ENCODE peak calls at places on chromosomes 16 and 17, in four cellular contexts. One of them, this sample, is unnamed. For H3K9me3, the result is how much of the 10 kb centered on the place peaks cover.

GRCh38 chr16:74035816-74036215 is 260.8 kb upstream of the PSMD7 start:
- DNase-seq in MM.1S: no peak
- DNase-seq in PC-3: peak
- DNase-seq in GM23248: peak
- DNase-seq in this sample: peak

GRCh38 chr17:46727572-46728348 is 90.7 kb downstream of the WNT3 start:
- DNase-seq in MM.1S: no peak
- DNase-seq in PC-3: peak
- DNase-seq in GM23248: peak
- DNase-seq in this sample: no peak

GRCh38 chr17:27481327-27481726 is 25.1 kb downstream of the KSR1 start:
- DNase-seq in MM.1S: no peak
- DNase-seq in PC-3: no peak
- DNase-seq in GM23248: no peak
- DNase-seq in this sample: no peak

GRCh38 chr16:75789237-75789636 is 62.9 kb upstream of the CPHXL start:
- DNase-seq in MM.1S: peak
- DNase-seq in PC-3: peak
- DNase-seq in GM23248: peak
- DNase-seq in this sample: peak

GRCh38 chr17:57921342-57921741 is 33.9 kb downstream of the CUEDC1 start:
- DNase-seq in MM.1S: no peak
- DNase-seq in PC-3: no peak
- DNase-seq in GM23248: peak
- DNase-seq in this sample: no peak

GRCh38 chr16:14088155-14088753 is 17.1 kb downstream of the MRTFB start:
- DNase-seq in MM.1S: no peak
- DNase-seq in PC-3: no peak
- DNase-seq in GM23248: peak
- DNase-seq in this sample: no peak

GRCh38 chr16:86521236-86522197 is 11.2 kb downstream of the FOXF1 start:
- DNase-seq in MM.1S: no peak
- DNase-seq in PC-3: no peak
- DNase-seq in GM23248: no peak
- DNase-seq in this sample: no peak

GRCh38 chr17:28717578-28718316 is at the start of gene RAB34:
- DNase-seq in MM.1S: no peak
- DNase-seq in PC-3: peak
- DNase-seq in GM23248: peak
- DNase-seq in this sample: peak

GRCh38 chr17:77881545-77881944 is 77.0 kb upstream of the TNRC6C start:
- DNase-seq in MM.1S: peak
- DNase-seq in PC-3: no peak
- DNase-seq in GM23248: peak
- DNase-seq in this sample: no peak

GRCh38 chr16:88911946-88912310 is 45.5 kb upstream of the PABPN1L start:
- DNase-seq in MM.1S: no peak
- DNase-seq in PC-3: no peak
- DNase-seq in GM23248: no peak
- DNase-seq in this sample: no peak
- H3K9me3 ChIP-seq in MM.1S: under half
- H3K9me3 ChIP-seq in PC-3: under half
- H3K9me3 ChIP-seq in GM23248: under half
- H3K9me3 ChIP-seq in this sample: under half

DNA sequence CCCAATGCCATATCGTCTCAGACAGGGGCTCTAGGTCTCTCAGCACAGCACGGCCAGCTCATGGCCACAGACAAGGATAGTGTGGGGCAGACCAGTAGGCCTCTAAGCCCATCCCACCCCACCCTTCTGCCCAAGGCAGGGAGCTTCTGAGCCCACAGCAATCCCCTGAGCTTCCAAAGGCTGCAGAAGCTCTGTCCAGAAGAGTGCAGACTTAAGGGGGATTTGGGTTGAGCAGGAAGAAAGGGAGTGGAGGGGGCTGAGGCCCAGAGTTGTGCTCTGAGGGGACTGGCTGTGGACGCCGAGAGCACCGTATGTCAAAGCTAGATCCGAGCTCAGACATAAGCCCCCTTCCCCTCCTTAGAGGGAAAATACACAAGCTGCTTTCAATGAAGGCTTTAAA is 116.5 kb upstream of the RPL38 start:
- DNase-seq in MM.1S: no peak
- DNase-seq in PC-3: no peak
- DNase-seq in GM23248: no peak
- DNase-seq in this sample: no peak
- TF ChIP-seq EZH2 in MM.1S: no peak
- TF ChIP-seq EZH2 in PC-3: no peak
- TF ChIP-seq EZH2 in GM23248: no peak
- TF ChIP-seq EZH2 in this sample: no peak

GRCh38 chr17:43356999-43357398 is 41.8 kb upstream of the ARL4D start:
- DNase-seq in MM.1S: no peak
- DNase-seq in PC-3: peak
- DNase-seq in GM23248: peak
- DNase-seq in this sample: no peak

GRCh38 chr17:43360739-43361498 is 37.9 kb upstream of the ARL4D start:
- DNase-seq in MM.1S: peak
- DNase-seq in PC-3: peak
- DNase-seq in GM23248: no peak
- DNase-seq in this sample: peak

GRCh38 chr17:43359469-43360105 is 39.2 kb upstream of the ARL4D start:
- DNase-seq in MM.1S: no peak
- DNase-seq in PC-3: no peak
- DNase-seq in GM23248: no peak
- DNase-seq in this sample: no peak

GRCh38 chr17:43363181-43363925 is 35.4 kb upstream of the ARL4D start:
- DNase-seq in MM.1S: no peak
- DNase-seq in PC-3: no peak
- DNase-seq in GM23248: no peak
- DNase-seq in this sample: no peak

DNA sequence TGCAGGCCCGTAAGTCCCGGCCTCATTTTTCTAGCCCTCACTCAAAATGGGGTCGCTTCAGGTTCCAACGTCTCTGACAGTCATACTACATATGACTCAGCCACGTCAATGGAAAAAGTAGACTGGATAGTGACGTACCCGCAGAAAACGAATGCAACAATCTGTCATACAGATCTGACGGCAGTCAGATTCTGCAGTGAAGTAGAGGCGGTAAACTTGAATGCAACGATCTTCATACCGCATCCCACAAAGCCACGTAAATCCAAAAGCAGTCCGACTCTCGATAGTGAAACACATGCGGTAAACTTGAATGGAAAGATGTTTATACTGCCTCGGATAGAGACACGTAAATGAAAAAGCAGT is 38.4 kb upstream of the ARL4D start:
- DNase-seq in MM.1S: peak
- DNase-seq in PC-3: peak
- DNase-seq in GM23248: no peak
- DNase-seq in this sample: no peak
- TF ChIP-seq EZH2phosphoT487 in MM.1S: no peak
- TF ChIP-seq EZH2phosphoT487 in PC-3: no peak
- TF ChIP-seq EZH2phosphoT487 in GM23248: no peak
- TF ChIP-seq EZH2phosphoT487 in this sample: no peak

GRCh38 chr17:36948717-36949460 is at the start of gene AATF:
- DNase-seq in MM.1S: peak
- DNase-seq in PC-3: peak
- DNase-seq in GM23248: peak
- DNase-seq in this sample: peak

GRCh38 chr17:36947922-36948716 is 635 bp upstream of the AATF start:
- DNase-seq in MM.1S: no peak
- DNase-seq in PC-3: no peak
- DNase-seq in GM23248: no peak
- DNase-seq in this sample: no peak

GRCh38 chr17:36951390-36951789 is 2.6 kb downstream of the AATF start:
- DNase-seq in MM.1S: no peak
- DNase-seq in PC-3: no peak
- DNase-seq in GM23248: no peak
- DNase-seq in this sample: no peak

GRCh38 chr17:36949461-36949927 is 740 bp downstream of the AATF start:
- DNase-seq in MM.1S: no peak
- DNase-seq in PC-3: peak
- DNase-seq in GM23248: no peak
- DNase-seq in this sample: peak

GRCh38 chr17:36950027-36950426 is 1.3 kb downstream of the AATF start:
- DNase-seq in MM.1S: no peak
- DNase-seq in PC-3: no peak
- DNase-seq in GM23248: no peak
- DNase-seq in this sample: no peak
- H3K9me3 ChIP-seq in MM.1S: under half
- H3K9me3 ChIP-seq in PC-3: under half
- H3K9me3 ChIP-seq in GM23248: under half
- H3K9me3 ChIP-seq in this sample: under half

DNA sequence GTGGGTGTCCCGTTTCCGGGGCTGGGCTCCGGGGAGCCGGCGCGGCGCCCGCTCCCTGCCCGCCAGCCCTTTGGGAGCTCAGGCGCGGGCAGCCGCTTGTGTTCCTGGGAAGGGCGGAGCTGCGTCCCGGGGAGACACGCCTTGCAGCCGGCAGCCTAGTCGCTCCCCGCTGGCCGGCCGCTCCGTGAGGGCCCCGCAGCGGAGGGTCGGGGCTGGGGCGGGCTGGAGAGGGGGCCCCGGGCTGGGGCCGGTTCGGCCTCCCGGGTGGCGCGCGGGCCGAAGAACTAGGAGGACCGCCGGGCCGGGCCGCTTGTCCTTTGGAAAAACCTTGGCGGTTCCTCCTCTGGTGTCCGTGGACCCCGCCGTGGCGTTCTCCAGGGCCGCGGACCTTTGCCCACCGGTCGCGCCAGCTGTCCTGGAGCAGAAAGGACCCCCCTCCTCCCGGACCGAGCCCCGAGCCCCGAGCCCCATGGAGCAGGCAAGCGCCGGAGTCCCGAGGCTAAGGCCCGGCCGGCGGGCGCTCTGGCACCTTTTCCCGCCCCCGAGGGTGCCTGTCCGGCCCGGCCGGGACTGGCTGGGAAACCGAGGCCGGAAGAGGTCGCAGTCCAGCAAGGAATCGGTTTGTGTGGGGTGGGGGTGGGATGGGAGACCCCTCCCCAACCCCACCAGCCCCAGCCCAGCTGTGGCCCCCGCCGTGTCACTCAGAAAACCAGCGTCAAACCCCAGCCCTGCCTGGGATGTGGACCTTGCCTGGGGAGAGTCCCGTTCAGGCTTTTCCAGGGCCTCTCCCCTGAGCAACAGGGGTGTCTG is 6.8 kb upstream of the TBC1D3B start:
- DNase-seq in MM.1S: peak
- DNase-seq in PC-3: peak
- DNase-seq in GM23248: peak
- DNase-seq in this sample: peak
- TF ChIP-seq EZH2 in MM.1S: no peak
- TF ChIP-seq EZH2 in PC-3: no peak
- TF ChIP-seq EZH2 in GM23248: no peak
- TF ChIP-seq EZH2 in this sample: peak

GRCh38 chr17:31089461-31089860 is 5.3 kb upstream of the NF1 start:
- DNase-seq in MM.1S: no peak
- DNase-seq in PC-3: no peak
- DNase-seq in GM23248: no peak
- DNase-seq in this sample: no peak

GRCh38 chr17:31079731-31080130 is 15.0 kb upstream of the NF1 start:
- DNase-seq in MM.1S: no peak
- DNase-seq in PC-3: no peak
- DNase-seq in GM23248: no peak
- DNase-seq in this sample: no peak

DNA sequence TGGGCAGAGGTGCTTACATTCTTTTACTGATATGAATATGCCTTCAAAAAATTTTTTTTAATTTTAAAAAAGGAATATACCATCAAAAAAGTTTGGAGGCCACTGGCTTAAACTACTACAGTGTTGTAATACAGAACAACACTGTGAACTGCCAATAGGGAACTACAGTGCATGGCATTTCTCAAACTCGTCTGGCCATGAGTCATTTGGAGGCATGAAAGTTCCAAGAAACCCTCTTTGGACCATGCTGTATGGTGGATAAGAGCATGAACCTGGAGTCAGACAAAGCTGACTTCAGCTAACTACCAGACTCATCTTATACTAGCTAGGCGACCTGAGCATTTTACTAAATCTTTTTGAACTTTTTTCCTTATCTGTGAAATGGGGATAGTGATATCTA is 9.2 kb upstream of the NF1 start:
- DNase-seq in MM.1S: no peak
- DNase-seq in PC-3: peak
- DNase-seq in GM23248: peak
- DNase-seq in this sample: no peak
- TF ChIP-seq EZH2phosphoT487 in MM.1S: no peak
- TF ChIP-seq EZH2phosphoT487 in PC-3: no peak
- TF ChIP-seq EZH2phosphoT487 in GM23248: no peak
- TF ChIP-seq EZH2phosphoT487 in this sample: no peak

DNA sequence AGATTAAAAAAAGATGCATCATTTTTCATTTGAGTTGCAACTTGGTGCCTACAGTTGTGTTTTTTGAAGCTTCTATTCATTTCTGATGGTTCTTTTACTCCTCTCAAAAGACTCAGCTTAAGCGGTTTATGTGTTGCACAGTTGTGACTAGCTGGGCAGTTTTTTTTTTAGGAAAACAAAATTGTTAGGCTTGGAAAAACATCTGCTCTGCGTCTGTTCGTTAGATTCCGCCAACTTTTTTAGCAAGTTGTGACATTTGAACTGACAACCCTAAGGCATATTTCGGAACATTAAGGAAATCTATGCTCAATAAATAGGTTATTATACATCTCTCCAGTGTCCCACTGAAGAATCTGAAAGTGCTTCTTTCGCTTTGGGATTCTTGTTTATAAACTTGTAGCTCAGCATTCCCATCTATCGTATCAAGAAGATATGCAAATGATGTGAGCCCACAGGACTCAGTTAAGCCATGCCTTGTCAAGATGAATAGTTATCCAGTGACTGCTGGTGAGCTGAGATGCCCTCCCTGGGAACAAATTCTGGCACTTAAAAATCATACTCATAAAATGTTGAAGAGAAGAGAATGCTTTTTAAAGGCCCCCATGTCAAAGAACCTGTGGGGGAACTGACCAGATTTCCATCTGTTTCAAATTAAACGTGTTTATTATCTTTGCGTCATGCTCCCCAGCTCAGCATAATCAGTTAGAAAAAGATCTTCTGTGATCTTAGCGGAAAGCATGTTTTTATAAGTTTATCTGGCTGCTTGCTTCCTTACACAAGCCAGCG is 109.0 kb upstream of the FAM20A start:
- DNase-seq in MM.1S: no peak
- DNase-seq in PC-3: no peak
- DNase-seq in GM23248: peak
- DNase-seq in this sample: no peak
- H3K9me3 ChIP-seq in MM.1S: under half
- H3K9me3 ChIP-seq in PC-3: under half
- H3K9me3 ChIP-seq in GM23248: under half
- H3K9me3 ChIP-seq in this sample: under half

GRCh38 chr16:49464877-49465504 is 91.4 kb downstream of the C16orf78 start:
- DNase-seq in MM.1S: peak
- DNase-seq in PC-3: no peak
- DNase-seq in GM23248: no peak
- DNase-seq in this sample: peak
- TF ChIP-seq EZH2 in MM.1S: no peak
- TF ChIP-seq EZH2 in PC-3: no peak
- TF ChIP-seq EZH2 in GM23248: no peak
- TF ChIP-seq EZH2 in this sample: no peak